ENCODE peak calls at places on chromosomes 7 and 10, in seven cellular contexts. U is WERI-Rb-1, F is PC-9, M is body of pancreas, S is mammary epithelial cell, K is BJ, T is adrenal gland. D is an unnamed sample.

GRCh38 chr7:91912500-91912899 is 28.2 kb upstream of the AKAP9 start:
- DNase-seq in U (no peak), F (no peak), M (no peak), S (no peak), K (no peak), T (no peak), D (no peak)

GRCh38 chr7:2702594-2702957 is 14.6 kb downstream of the AMZ1 start:
- DNase-seq in U (no peak), F (no peak), M (no peak), S (no peak), K (no peak), T (no peak), D (no peak)

GRCh38 chr10:89352039-89352597 is 24.3 kb downstream of the IFIT3 start:
- DNase-seq in U (no peak), F (peak), M (peak), S (peak), K (peak), T (no peak), D (no peak)

GRCh38 chr10:43211030-43211429 is 55.8 kb downstream of the RASGEF1A start:
- DNase-seq in U (peak), F (no peak), M (peak), S (peak), K (no peak), T (no peak), D (no peak)

GRCh38 chr7:43870316-43870715 is 999 bp upstream of the MRPS24 start:
- DNase-seq in U (no peak), F (no peak), M (no peak), S (no peak), K (no peak), T (no peak), D (no peak)

GRCh38 chr10:77884181-77884580 is 42.4 kb downstream of the DLG5 start:
- DNase-seq in U (no peak), F (no peak), M (no peak), S (no peak), K (no peak), T (no peak), D (no peak)

GRCh38 chr7:158695726-158696452 is 8.7 kb downstream of the NCAPG2 start:
- DNase-seq in U (no peak), F (no peak), M (peak), S (peak), K (no peak), T (peak), D (no peak)

GRCh38 chr7:24826662-24827020 is 69.4 kb upstream of the GSDME start:
- DNase-seq in U (no peak), F (no peak), M (no peak), S (peak), K (no peak), T (no peak), D (no peak)

GRCh38 chr7:151454932-151455530 is 15.1 kb upstream of the CRYGN start:
- DNase-seq in U (no peak), F (no peak), M (no peak), S (no peak), K (no peak), T (no peak), D (peak)

GRCh38 chr7:143047327-143047726 is 4.8 kb upstream of the OR6V1 start:
- DNase-seq in U (no peak), F (no peak), M (no peak), S (no peak), K (no peak), T (no peak), D (no peak)

GRCh38 chr10:82390866-82391658 is 516.1 kb downstream of the NRG3 start:
- DNase-seq in U (no peak), F (no peak), M (peak), S (no peak), K (no peak), T (no peak), D (no peak)

GRCh38 chr10:14545827-14546226 is 215.1 kb upstream of the FRMD4A start:
- DNase-seq in U (no peak), F (no peak), M (no peak), S (peak), K (no peak), T (no peak), D (no peak)

GRCh38 chr7:114048386-114049235 is 129.8 kb upstream of the PPP1R3A start:
- DNase-seq in U (no peak), F (no peak), M (peak), S (no peak), K (no peak), T (no peak), D (no peak)

GRCh38 chr10:11223507-11224157 is 206.0 kb downstream of the CELF2 start:
- DNase-seq in U (no peak), F (no peak), M (no peak), S (no peak), K (no peak), T (no peak), D (no peak)

GRCh38 chr10:92695679-92696605 is 6.2 kb downstream of the HHEX start:
- DNase-seq in U (no peak), F (no peak), M (peak), S (no peak), K (no peak), T (peak), D (no peak)

GRCh38 chr7:1112625-1113547 is 25.0 kb downstream of the GPER1 start:
- DNase-seq in U (no peak), F (no peak), M (no peak), S (no peak), K (no peak), T (no peak), D (no peak)

GRCh38 chr10:127991543-127992255 is 84.8 kb downstream of the PTPRE start:
- DNase-seq in U (no peak), F (no peak), M (no peak), S (no peak), K (no peak), T (no peak), D (no peak)

GRCh38 chr7:139358541-139359365 is 941 bp upstream of the LUC7L2 start:
- DNase-seq in U (peak), F (peak), M (peak), S (peak), K (no peak), T (no peak), D (peak)

GRCh38 chr7:141675431-141676210 is 26.3 kb downstream of the DENND11 start:
- DNase-seq in U (no peak), F (no peak), M (no peak), S (no peak), K (no peak), T (no peak), D (no peak)

GRCh38 chr10:59872892-59873463 is 33.4 kb downstream of the CCDC6 start:
- DNase-seq in U (no peak), F (no peak), M (peak), S (peak), K (peak), T (no peak), D (no peak)

GRCh38 chr7:92916751-92917369 is 80.5 kb upstream of the CDK6 start:
- DNase-seq in U (peak), F (peak), M (peak), S (peak), K (peak), T (no peak), D (no peak)

GRCh38 chr10:13092446-13093102 is 7.4 kb upstream of the OPTN start:
- DNase-seq in U (no peak), F (no peak), M (no peak), S (no peak), K (no peak), T (no peak), D (no peak)

GRCh38 chr10:27542324-27542723 is 38.2 kb downstream of the RAB18 start:
- DNase-seq in U (no peak), F (no peak), M (no peak), S (no peak), K (no peak), T (no peak), D (no peak)

GRCh38 chr10:66880292-66880691 is 45.5 kb upstream of the LRRTM3 start:
- DNase-seq in U (no peak), F (no peak), M (no peak), S (no peak), K (no peak), T (no peak), D (no peak)

GRCh38 chr7:66824041-66824440 is 83.5 kb downstream of the RABGEF1 start:
- DNase-seq in U (no peak), F (no peak), M (no peak), S (no peak), K (no peak), T (no peak), D (no peak)

GRCh38 chr7:24441331-24442059 is 131.8 kb upstream of the PALS2 start:
- DNase-seq in U (no peak), F (no peak), M (no peak), S (no peak), K (no peak), T (no peak), D (no peak)

GRCh38 chr7:9645756-9646155 is 1212.3 kb downstream of the NXPH1 start:
- DNase-seq in U (no peak), F (no peak), M (no peak), S (no peak), K (no peak), T (no peak), D (no peak)

GRCh38 chr7:157411580-157411979 is 74.8 kb downstream of the DNAJB6 start:
- DNase-seq in U (no peak), F (peak), M (no peak), S (no peak), K (no peak), T (no peak), D (no peak)

GRCh38 chr10:79335094-79335469 is 12.2 kb upstream of the PPIF start:
- DNase-seq in U (no peak), F (no peak), M (no peak), S (no peak), K (no peak), T (no peak), D (no peak)

GRCh38 chr7:115352375-115352774 is 430.5 kb downstream of the MDFIC start:
- DNase-seq in U (no peak), F (no peak), M (no peak), S (peak), K (peak), T (no peak), D (no peak)

GRCh38 chr7:55435466-55435865 is 70.3 kb downstream of the LANCL2 start:
- DNase-seq in U (no peak), F (no peak), M (no peak), S (no peak), K (no peak), T (no peak), D (no peak)

GRCh38 chr7:55429835-55430499 is 64.8 kb downstream of the LANCL2 start:
- DNase-seq in U (no peak), F (no peak), M (peak), S (no peak), K (no peak), T (no peak), D (no peak)

GRCh38 chr7:55431898-55432297 is 66.8 kb downstream of the LANCL2 start:
- DNase-seq in U (no peak), F (no peak), M (peak), S (no peak), K (no peak), T (no peak), D (no peak)

GRCh38 chr7:55432506-55432905 is 67.4 kb downstream of the LANCL2 start:
- DNase-seq in U (no peak), F (no peak), M (no peak), S (no peak), K (no peak), T (no peak), D (no peak)

DNA sequence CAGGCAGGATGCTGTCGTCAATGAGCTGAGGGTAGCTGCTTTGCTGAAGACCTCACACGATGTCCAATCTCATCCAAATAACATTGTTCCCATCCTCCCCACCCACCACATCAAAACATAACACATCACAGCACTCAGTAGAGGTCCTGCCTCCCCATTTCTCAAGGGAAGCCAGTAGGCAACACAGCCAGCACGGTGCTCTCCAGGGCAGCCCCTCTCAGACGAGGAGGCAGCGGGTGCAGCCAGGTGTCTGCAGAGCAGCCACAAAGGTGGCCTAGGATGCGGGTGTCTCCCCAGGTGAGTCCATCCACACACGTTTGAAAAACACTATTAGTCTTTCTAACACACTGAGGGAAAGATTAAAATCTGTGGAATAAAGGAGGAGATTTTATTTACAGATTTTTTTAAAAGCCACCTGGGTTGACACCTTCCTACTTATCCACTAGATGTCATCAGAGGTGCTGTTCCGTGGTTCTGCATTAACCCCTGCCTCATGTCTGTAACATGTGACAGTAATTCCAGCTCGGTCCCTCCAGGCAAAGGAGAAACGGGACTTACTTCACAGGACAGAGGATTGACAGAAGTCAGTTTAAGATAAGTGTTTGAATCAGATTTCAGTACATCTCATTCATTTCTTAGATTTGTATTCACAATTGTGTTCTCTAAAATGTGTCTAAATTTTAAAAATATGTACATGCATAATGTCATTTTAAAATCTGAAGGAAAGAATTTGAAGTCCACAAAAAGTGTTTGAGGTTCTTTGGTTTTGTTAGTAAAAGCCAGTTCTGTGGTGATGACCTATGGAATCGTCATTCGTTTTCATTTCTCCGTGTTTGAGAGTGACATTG is 68.0 kb downstream of the LANCL2 start:
- DNase-seq in U (peak), F (peak), M (no peak), S (peak), K (no peak), T (no peak), D (no peak)
- TF ChIP-seq CTCF in U (peak), F (peak), M (peak), S (peak), K (peak), T (peak), D (no peak)

GRCh38 chr7:41612798-41613197 is 90.1 kb downstream of the INHBA start:
- DNase-seq in U (no peak), F (no peak), M (no peak), S (no peak), K (no peak), T (no peak), D (no peak)
- TF ChIP-seq CTCF in U (no peak), F (no peak), M (no peak), S (no peak), K (no peak), T (no peak), D (no peak)

GRCh38 chr7:34900891-34901493 is 136.3 kb downstream of the DPY19L1 start:
- DNase-seq in U (no peak), F (no peak), M (no peak), S (no peak), K (no peak), T (no peak), D (no peak)
- TF ChIP-seq CTCF in U (peak), F (peak), M (no peak), S (no peak), K (no peak), T (no peak), D (no peak)

DNA sequence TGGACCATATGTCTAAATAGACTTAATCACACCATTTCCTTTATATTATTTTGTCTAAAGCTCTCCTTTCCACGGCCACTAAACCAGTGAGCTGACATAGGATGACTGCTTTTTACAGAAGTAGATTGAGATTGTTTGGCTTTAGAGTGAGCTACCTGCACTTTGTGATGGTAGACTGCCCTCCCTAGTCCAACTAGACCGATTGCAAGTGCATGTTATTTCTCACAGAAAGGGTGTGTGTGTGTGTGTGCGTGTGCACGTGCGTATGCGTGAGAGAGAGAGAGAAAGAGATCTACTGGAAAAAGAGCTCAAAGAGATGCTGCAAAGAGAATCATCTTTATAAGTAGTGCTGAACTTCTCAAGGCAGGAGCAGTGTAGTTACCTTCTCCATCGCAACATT is 60.7 kb downstream of the VCL start:
- DNase-seq in U (peak), F (no peak), M (peak), S (no peak), K (no peak), T (no peak), D (no peak)
- TF ChIP-seq CTCF in U (peak), F (no peak), M (peak), S (no peak), K (no peak), T (no peak), D (no peak)

DNA sequence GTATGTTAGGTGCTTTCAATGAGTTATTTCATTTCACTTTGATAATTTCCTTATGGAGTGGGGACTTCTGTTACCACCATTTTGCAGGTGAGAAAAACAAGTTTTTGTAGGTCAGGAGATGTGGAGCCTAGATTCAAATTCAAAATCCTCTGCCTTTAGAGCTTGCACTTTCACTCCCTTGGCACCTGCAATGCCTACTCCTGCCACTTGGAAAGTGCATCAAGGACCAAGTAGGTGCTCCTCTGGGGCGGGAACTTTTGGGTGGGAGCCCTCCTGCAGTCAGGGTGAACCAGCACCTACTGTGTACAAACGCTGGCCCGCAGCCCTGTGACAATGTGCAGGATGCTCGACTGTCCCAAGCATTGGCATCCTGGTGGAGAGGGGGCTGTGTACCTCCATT is 199.0 kb downstream of the EMX2 start:
- DNase-seq in U (no peak), F (no peak), M (no peak), S (no peak), K (no peak), T (no peak), D (no peak)
- TF ChIP-seq CTCF in U (peak), F (no peak), M (no peak), S (peak), K (peak), T (no peak), D (no peak)

GRCh38 chr10:1227505-1228402 is 171.6 kb downstream of the WDR37 start:
- DNase-seq in U (no peak), F (no peak), M (no peak), S (no peak), K (no peak), T (no peak), D (no peak)
- TF ChIP-seq CTCF in U (no peak), F (no peak), M (no peak), S (no peak), K (no peak), T (no peak), D (no peak)

GRCh38 chr10:99412100-99412499 is 18.3 kb downstream of the GOT1 start:
- DNase-seq in U (no peak), F (no peak), M (no peak), S (no peak), K (no peak), T (no peak), D (no peak)

GRCh38 chr10:99406149-99406548 is 24.3 kb downstream of the GOT1 start:
- DNase-seq in U (no peak), F (no peak), M (no peak), S (no peak), K (no peak), T (no peak), D (no peak)

GRCh38 chr10:99410876-99411275 is 19.5 kb downstream of the GOT1 start:
- DNase-seq in U (no peak), F (no peak), M (no peak), S (no peak), K (no peak), T (no peak), D (no peak)

DNA sequence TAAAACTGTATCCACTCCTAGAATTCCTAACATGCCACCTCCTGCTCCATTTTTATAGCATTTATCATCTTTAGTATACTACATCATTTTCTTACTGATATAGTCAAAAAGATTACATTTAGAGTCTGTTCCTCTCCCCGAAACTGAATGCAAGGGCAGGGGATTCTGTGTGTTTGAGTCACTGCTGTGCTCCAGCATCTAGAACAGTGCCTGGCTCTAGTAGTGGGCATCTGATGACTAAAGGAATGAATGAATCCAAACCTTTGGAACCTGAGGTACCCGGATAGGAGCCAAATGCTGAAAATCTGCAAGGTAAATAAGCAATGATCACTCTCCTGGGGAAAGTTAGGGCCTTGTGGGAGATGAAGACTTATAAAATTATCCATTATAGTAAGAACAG is 18.9 kb downstream of the GOT1 start:
- DNase-seq in U (no peak), F (no peak), M (no peak), S (no peak), K (no peak), T (no peak), D (no peak)
- TF ChIP-seq CTCF in U (no peak), F (no peak), M (no peak), S (no peak), K (no peak), T (no peak), D (no peak)